ENCODE peak calls at places on chromosome 13, in eight cellular contexts. O is OCI-LY7, T is IMR-90, N is fibroblast of lung, C is uterus, A is pancreas, L is GM23338, Z is HepG2. W is an unnamed sample.

GRCh38 chr13:91399189-91400093 is 1.0 kb downstream of the GPC5 start:
- DNase-seq in O (no peak), C (no peak), T (no peak), A (no peak), N (no peak), Z (no peak), L (peak), W (no peak)

GRCh38 chr13:74227476-74228158 is 93.4 kb upstream of the KLF12 start:
- DNase-seq in T (no peak), Z (peak), O (no peak), A (no peak), N (no peak), C (no peak), L (no peak), W (no peak)

GRCh38 chr13:99895428-99895998 is 76.1 kb downstream of the ZIC5 start:
- DNase-seq in N (no peak), T (no peak), O (no peak), Z (no peak), L (peak), C (no peak), A (no peak), W (no peak)

GRCh38 chr13:99689955-99690354 is 188.7 kb downstream of the TM9SF2 start:
- DNase-seq in O (no peak), N (no peak), Z (no peak), A (no peak), T (no peak), L (peak), C (no peak), W (no peak)

GRCh38 chr13:19910336-19911072 is 47.1 kb upstream of the ZMYM5 start:
- DNase-seq in T (peak), A (no peak), O (no peak), C (no peak), L (no peak), N (peak), Z (no peak), W (no peak)

GRCh38 chr13:77544365-77544764 is 8.9 kb downstream of the SCEL start:
- DNase-seq in A (no peak), N (peak), C (peak), L (no peak), T (no peak), O (no peak), Z (no peak), W (peak)

GRCh38 chr13:111946214-111946613 is 120.7 kb upstream of the SOX1 start:
- DNase-seq in A (no peak), T (no peak), N (no peak), O (no peak), C (no peak), L (no peak), Z (no peak), W (no peak)

GRCh38 chr13:100789968-100790367 is 115.4 kb upstream of the TMTC4 start:
- DNase-seq in N (peak), L (no peak), T (no peak), C (no peak), A (no peak), Z (no peak), O (no peak), W (no peak)

GRCh38 chr13:79522583-79522982 is 41.6 kb downstream of the NDFIP2 start:
- DNase-seq in L (no peak), N (peak), A (no peak), C (no peak), T (peak), Z (no peak), O (no peak), W (no peak)

GRCh38 chr13:105426454-105426853 is 1109.0 kb downstream of the EFNB2 start:
- DNase-seq in L (no peak), A (no peak), C (no peak), N (no peak), O (no peak), Z (no peak), T (no peak), W (no peak)

GRCh38 chr13:104140557-104140956 is 1074.3 kb upstream of the SLC10A2 start:
- DNase-seq in C (no peak), L (no peak), O (no peak), Z (no peak), N (peak), T (no peak), A (no peak), W (no peak)

GRCh38 chr13:98994896-98995295 is 17.0 kb upstream of the DOCK9 start:
- DNase-seq in N (no peak), C (no peak), T (no peak), Z (no peak), L (no peak), A (no peak), O (peak), W (no peak)

GRCh38 chr13:109157275-109157674 is 527.9 kb downstream of the MYO16 start:
- DNase-seq in O (no peak), A (no peak), N (no peak), C (no peak), Z (no peak), T (no peak), L (peak), W (no peak)

GRCh38 chr13:56351041-56351440 is 789.7 kb upstream of the PRR20A start:
- DNase-seq in O (no peak), N (no peak), A (no peak), T (no peak), Z (no peak), L (peak), C (no peak), W (no peak)

GRCh38 chr13:92739306-92739818 is 487.2 kb upstream of the GPC6 start:
- DNase-seq in L (no peak), A (no peak), C (no peak), N (no peak), Z (no peak), T (peak), O (no peak), W (no peak)

GRCh38 chr13:34349091-34349722 is 531.3 kb downstream of the RFC3 start:
- DNase-seq in L (no peak), C (peak), N (peak), A (no peak), Z (no peak), T (peak), O (no peak), W (peak)

GRCh38 chr13:92530364-92530763 is 696.2 kb upstream of the GPC6 start:
- DNase-seq in T (peak), N (no peak), C (no peak), Z (no peak), A (no peak), L (no peak), O (no peak), W (no peak)

GRCh38 chr13:74675185-74675584 is 541.0 kb upstream of the KLF12 start:
- DNase-seq in C (no peak), L (no peak), N (peak), T (peak), Z (no peak), O (no peak), A (no peak), W (no peak)

GRCh38 chr13:25732146-25732865 is 319.5 kb downstream of the SHISA2 start:
- DNase-seq in L (no peak), O (no peak), N (peak), Z (no peak), T (peak), C (no peak), A (no peak), W (no peak)

GRCh38 chr13:67023088-67023893 is 206.8 kb downstream of the PCDH9 start:
- DNase-seq in L (peak), A (no peak), Z (no peak), N (peak), O (peak), C (no peak), T (peak), W (peak)

GRCh38 chr13:99057310-99057975 is 79.6 kb upstream of the DOCK9 start:
- DNase-seq in Z (no peak), L (no peak), N (no peak), T (peak), A (no peak), O (no peak), C (no peak), W (no peak)

GRCh38 chr13:48491423-48492122 is 41.3 kb downstream of the RCBTB2 start:
- DNase-seq in L (no peak), T (peak), A (no peak), N (no peak), C (no peak), O (no peak), Z (no peak), W (no peak)

GRCh38 chr13:80030491-80030890 is 310.4 kb downstream of the SPRY2 start:
- DNase-seq in O (no peak), C (no peak), T (no peak), Z (no peak), A (no peak), N (no peak), L (peak), W (no peak)

GRCh38 chr13:24891476-24892108 is 127.6 kb downstream of the RNF17 start:
- DNase-seq in Z (no peak), T (no peak), A (no peak), N (no peak), C (no peak), L (no peak), O (no peak), W (no peak)

GRCh38 chr13:44649118-44649455 is 73.0 kb upstream of the TSC22D1 start:
- DNase-seq in C (no peak), A (no peak), T (no peak), O (no peak), N (no peak), L (peak), Z (no peak), W (no peak)

GRCh38 chr13:91058066-91058465 is 289.4 kb upstream of the MIR17HG start:
- DNase-seq in C (no peak), Z (no peak), O (no peak), A (no peak), N (peak), T (no peak), L (peak), W (no peak)

GRCh38 chr13:98429977-98430785 is 146.7 kb downstream of the STK24 start:
- DNase-seq in L (no peak), N (peak), Z (no peak), C (no peak), T (no peak), O (no peak), A (no peak), W (no peak)

GRCh38 chr13:32211788-32212187 is 103.4 kb downstream of the ZAR1L start:
- DNase-seq in Z (no peak), L (no peak), A (no peak), C (no peak), N (peak), T (peak), O (no peak), W (no peak)

GRCh38 chr13:34116651-34117050 is 298.7 kb downstream of the RFC3 start:
- DNase-seq in A (no peak), N (no peak), L (no peak), Z (no peak), T (no peak), O (no peak), C (no peak), W (no peak)

GRCh38 chr13:113577881-113578435 is 6.6 kb upstream of the TFDP1 start:
- DNase-seq in T (no peak), N (no peak), A (no peak), O (no peak), L (no peak), C (no peak), Z (no peak), W (no peak)
- TF ChIP-seq CTCF in T (no peak), N (no peak), A (no peak), O (no peak), L (no peak), C (no peak), Z (no peak), W (no peak)

GRCh38 chr13:102901615-102902305 is 55.9 kb downstream of the ERCC5 start:
- DNase-seq in L (no peak), Z (no peak), A (no peak), N (peak), C (no peak), T (peak), O (no peak), W (no peak)
- H3K27ac ChIP-seq in L (no peak), Z (no peak), A (no peak), N (no peak), C (no peak), T (no peak), O (no peak), W (no peak)

GRCh38 chr13:28819046-28819747 is 942 bp upstream of the MTUS2 start:
- DNase-seq in O (no peak), C (no peak), A (no peak), N (peak), Z (no peak), T (peak), L (peak), W (no peak)
- H3K4me3 ChIP-seq in O (no peak), C (no peak), A (peak), N (peak), Z (no peak), T (peak), L (peak), W (no peak)

GRCh38 chr13:75800545-75800944 is 164.4 kb downstream of the LMO7 start:
- DNase-seq in A (no peak), L (peak), C (no peak), N (no peak), Z (no peak), O (no peak), T (no peak), W (no peak)
- TF ChIP-seq CTCF in A (no peak), L (no peak), C (no peak), N (no peak), Z (no peak), O (no peak), T (no peak), W (no peak)

GRCh38 chr13:40470665-40471064 is 195.8 kb downstream of the FOXO1 start:
- DNase-seq in T (no peak), C (peak), L (no peak), A (no peak), N (no peak), Z (no peak), O (no peak), W (no peak)
- H3K27ac ChIP-seq in T (no peak), C (peak), L (no peak), A (no peak), N (no peak), Z (no peak), O (no peak), W (no peak)

GRCh38 chr13:51645154-51645650 is 60.9 kb downstream of the WDFY2 start:
- DNase-seq in O (peak), N (peak), T (peak), A (no peak), L (peak), Z (no peak), C (no peak), W (no peak)
- H3K4me3 ChIP-seq in O (peak), N (no peak), T (no peak), A (no peak), L (peak), Z (no peak), C (no peak), W (no peak)

GRCh38 chr13:73060251-73061160 is 1.7 kb downstream of the KLF5 start:
- DNase-seq in O (no peak), L (no peak), A (peak), T (peak), N (peak), Z (no peak), C (peak), W (peak)

GRCh38 chr13:73061478-73062275 is 2.9 kb downstream of the KLF5 start:
- DNase-seq in L (peak), Z (no peak), C (no peak), T (no peak), A (no peak), N (no peak), O (no peak), W (peak)

GRCh38 chr13:73058741-73059459 is at the start of gene KLF5:
- DNase-seq in A (peak), C (peak), O (peak), T (peak), N (peak), L (peak), Z (peak), W (peak)

GRCh38 chr13:73058432-73058740 is 419 bp upstream of the KLF5 start:
- DNase-seq in Z (no peak), T (no peak), O (no peak), N (no peak), A (no peak), C (no peak), L (no peak), W (no peak)

DNA sequence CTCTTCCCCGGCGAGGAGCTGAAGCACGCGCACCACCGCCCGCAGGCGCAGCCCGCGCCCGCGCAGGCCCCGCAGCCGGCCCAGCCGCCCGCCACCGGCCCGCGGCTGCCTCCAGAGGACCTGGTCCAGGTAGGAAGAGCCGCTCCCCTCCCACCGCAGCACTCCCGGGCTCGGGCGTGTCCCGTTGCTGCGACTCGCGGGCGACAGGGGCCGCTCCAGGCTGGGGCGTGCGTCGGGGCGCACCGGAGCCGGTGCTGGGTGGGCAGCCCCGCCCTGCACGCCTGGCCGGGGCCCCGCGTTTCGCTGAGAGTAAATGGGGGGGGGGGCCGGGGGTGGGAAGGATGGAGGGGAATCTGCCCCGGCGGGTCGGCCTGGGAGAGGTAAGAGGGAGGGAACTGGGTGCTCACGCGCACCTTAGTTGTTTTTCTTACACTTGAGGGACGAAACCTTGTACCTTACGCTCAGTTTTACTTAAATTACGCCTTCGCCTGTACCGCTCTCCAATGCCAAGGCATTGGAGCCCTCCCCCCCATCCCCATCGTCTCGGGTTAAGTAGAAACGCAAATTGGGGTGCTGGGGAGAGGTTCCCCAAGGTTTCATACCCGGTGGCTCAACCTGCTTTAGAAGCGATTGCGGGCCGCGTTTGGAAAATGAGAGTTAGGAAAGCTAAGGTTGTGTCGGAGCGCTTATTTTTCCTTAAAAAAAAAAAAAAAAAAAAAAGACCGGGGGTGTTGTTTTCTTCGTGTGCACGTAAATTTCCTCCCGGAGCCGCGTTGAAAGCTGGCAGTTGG is 850 bp downstream of the KLF5 start:
- DNase-seq in T (peak), A (peak), O (peak), N (peak), C (peak), L (peak), Z (peak), W (peak)
- TF ChIP-seq CTCF in T (peak), A (peak), O (no peak), N (no peak), C (no peak), L (no peak), Z (peak), W (no peak)

DNA sequence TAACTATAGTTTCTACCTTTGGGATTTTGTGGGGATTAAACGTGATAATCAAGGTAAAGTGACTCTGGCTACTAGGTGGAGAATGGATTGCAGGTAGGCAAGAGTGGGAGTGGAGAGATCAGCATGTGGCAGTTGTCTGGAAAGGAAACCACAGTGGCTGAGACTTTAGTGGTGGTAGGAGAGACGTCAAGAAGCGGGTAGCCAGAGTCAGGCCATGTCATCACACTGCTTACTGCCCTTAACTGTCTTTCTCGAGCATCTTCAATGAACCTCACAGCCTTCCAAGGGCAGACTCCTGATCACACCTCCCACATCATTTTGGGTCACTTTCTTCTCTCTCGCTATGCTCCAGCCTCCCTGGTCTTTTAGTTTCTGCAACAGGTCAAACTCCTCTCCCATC is 28.6 kb upstream of the MBNL2 start:
- DNase-seq in A (no peak), Z (no peak), N (no peak), L (no peak), T (no peak), O (no peak), C (no peak), W (no peak)
- H3K27ac ChIP-seq in A (no peak), Z (no peak), N (no peak), L (no peak), T (no peak), O (no peak), C (no peak), W (no peak)